ENCODE peak calls at places on chromosomes 11 and 22, in five cellular contexts. Y is IMR-90, T is H9, N is neuronal stem cell, Q is mesenchymal stem cell. L is an unnamed sample.

GRCh38 chr11:19953909-19954308 is 206.4 kb downstream of the DBX1 start:
- DNase-seq in Y (peak), N (no peak), T (peak), Q (peak), L (peak)

GRCh38 chr11:128453444-128454336 is 133.7 kb downstream of the ETS1 start:
- DNase-seq in N (no peak), Y (peak), Q (peak), T (no peak), L (no peak)

GRCh38 chr11:69003866-69004311 is 9.2 kb downstream of the MRGPRF start:
- DNase-seq in Y (no peak), Q (no peak), N (no peak), T (peak), L (no peak)

GRCh38 chr11:112321521-112322172 is 61.0 kb upstream of the PLET1 start:
- DNase-seq in N (no peak), Y (peak), T (peak), Q (peak), L (peak)

GRCh38 chr11:35257287-35257686 is 118.3 kb downstream of the CD44 start:
- DNase-seq in Y (no peak), Q (no peak), N (no peak), T (no peak), L (no peak)

GRCh38 chr22:26464312-26464711 is 19.3 kb downstream of the HPS4 start:
- DNase-seq in Y (no peak), T (no peak), Q (no peak), N (no peak), L (peak)

GRCh38 chr11:111019449-111019848 is 226.1 kb upstream of the POU2AF2 start:
- DNase-seq in T (no peak), N (no peak), Y (no peak), Q (no peak), L (no peak)

GRCh38 chr11:62241095-62241494 is 944 bp upstream of the SCGB1D2 start:
- DNase-seq in Q (no peak), Y (no peak), N (no peak), T (no peak), L (no peak)

GRCh38 chr11:1281326-1281973 is 28.0 kb downstream of the TOLLIP start:
- DNase-seq in N (no peak), T (no peak), Y (no peak), Q (peak), L (no peak)

GRCh38 chr22:40509401-40510134 is 127.0 kb downstream of the MRTFA start:
- DNase-seq in N (no peak), T (no peak), Q (peak), Y (peak), L (peak)

GRCh38 chr22:31085493-31085824 is 4.3 kb downstream of the SMTN start:
- DNase-seq in Y (no peak), T (no peak), Q (no peak), N (no peak), L (peak)

GRCh38 chr11:93192163-93192562 is 5.6 kb downstream of the SLC36A4 start:
- DNase-seq in Q (no peak), T (peak), Y (no peak), N (no peak), L (peak)

GRCh38 chr11:134497586-134497985 is 85.5 kb upstream of the B3GAT1 start:
- DNase-seq in T (no peak), N (no peak), Y (no peak), Q (no peak), L (peak)

GRCh38 chr11:96267490-96268010 is 75.4 kb downstream of the MAML2 start:
- DNase-seq in Q (peak), Y (peak), N (no peak), T (no peak), L (no peak)

DNA sequence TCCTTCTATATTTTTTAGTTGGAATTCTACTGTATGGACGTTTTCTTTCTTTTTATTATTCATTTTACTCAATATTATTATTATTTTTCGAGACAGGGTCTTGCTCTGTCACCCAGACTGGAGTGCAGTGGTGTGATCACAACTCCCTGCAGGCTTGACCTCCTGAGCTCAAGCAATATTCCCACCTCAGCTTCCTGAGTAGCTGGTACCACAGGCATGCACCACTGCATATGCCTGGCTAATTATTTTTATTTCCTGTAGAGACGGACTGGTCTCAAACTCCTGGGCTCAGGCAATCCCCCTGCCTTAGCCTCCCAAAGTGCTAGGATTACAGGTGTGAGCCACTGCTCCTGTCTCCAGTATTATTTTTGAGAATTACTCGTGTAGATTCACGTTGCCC is 34.0 kb upstream of the CCDC134 start:
- DNase-seq in N (no peak), Q (no peak), T (no peak), Y (no peak), L (no peak)
- H2BK15ac ChIP-seq in N (no peak), Q (no peak), T (no peak), Y (no peak), L (no peak)

DNA sequence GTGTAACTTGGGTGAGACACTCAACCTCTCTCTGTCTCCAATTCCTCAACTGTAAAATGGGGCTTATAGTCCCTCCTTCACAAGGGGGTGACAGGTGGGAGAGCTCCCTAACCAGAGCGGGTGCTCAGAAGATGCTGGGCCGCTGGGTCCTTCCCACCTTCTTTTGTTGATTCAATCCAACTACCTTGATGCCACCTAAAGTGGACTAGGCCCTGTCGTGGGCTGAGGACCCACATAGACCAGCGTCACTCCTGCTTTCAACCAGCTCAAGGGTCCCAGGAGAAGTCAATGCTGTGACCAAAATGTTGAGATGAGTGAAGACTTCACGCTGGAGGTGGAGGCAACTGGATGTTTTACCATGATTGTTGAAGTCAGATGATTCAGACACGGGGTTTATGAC is 72.7 kb upstream of the WNT11 start:
- DNase-seq in N (no peak), T (no peak), Q (no peak), Y (no peak), L (no peak)
- H2AK5ac ChIP-seq in N (no peak), T (no peak), Q (no peak), Y (no peak), L (no peak)

DNA sequence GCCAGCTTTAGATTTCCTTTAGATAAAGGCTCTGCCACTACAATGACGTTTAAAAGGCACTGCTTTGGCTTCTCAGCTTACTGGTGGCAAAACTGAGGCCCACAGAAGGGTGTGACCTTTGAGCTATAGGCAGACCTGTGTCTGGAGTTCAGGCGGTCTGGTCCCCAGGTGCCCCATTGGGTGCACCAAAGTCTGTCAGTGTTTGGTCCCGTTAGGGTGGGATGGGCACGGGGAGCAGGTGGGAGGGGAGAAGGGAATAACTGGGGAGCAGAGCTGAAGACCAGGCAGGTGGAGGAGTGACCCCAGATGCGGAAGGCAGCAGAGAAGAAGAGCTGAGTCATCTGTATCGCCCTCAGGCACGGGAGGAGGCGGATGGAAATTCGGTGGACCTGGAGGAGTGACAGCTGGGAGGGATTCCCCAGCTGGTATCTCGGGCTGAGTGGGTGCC is 45.3 kb upstream of the GCAT start:
- DNase-seq in N (no peak), Y (no peak), Q (no peak), T (no peak), L (no peak)
- H3K4me2 ChIP-seq in N (no peak), Y (no peak), Q (no peak), T (no peak), L (no peak)

DNA sequence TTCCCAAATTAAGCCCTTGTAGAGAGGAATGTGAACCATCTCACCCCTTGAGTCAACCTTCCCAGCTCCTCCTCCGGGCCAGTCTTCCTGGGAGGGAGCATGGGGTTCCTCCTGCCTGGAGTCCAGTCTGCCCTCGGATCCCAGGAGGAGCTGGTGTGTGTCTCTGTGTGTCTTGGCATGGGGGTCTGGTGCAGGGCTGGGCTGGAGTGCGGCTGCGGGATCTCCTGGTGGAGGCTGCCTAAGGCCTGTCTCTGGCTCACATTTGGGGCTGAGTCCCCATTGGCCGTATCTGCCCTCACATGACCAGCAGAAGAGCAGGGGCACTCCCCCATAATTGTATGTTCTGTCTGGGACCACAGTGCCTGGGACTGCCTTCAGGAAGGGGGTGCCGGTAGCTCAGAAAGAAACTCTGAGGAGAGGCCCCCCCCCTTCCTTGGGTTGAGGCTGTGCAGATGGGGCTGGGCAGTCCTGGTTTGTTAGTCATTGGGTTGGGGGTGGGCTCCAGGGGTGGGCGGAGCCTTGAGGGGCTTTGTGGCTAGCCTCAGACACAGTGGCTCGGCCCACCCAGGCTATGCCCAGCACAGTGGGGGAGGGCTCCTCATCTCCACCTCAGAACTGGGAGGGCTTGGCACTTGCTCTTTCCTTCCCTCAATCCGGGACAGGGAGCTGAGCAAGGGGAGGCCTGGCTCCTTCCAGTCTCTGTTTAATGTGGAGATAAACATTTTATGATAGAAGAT is 2.9 kb downstream of the C1QTNF5 start:
- DNase-seq in Y (peak), N (peak), Q (peak), T (peak), L (peak)
- H2BK15ac ChIP-seq in Y (peak), N (peak), Q (peak), T (no peak), L (no peak)

GRCh38 chr11:30545507-30545906 is 40.6 kb downstream of the MPPED2 start:
- DNase-seq in N (no peak), T (no peak), Q (no peak), Y (no peak), L (no peak)

GRCh38 chr11:30546334-30546733 is 39.8 kb downstream of the MPPED2 start:
- DNase-seq in Y (no peak), N (no peak), T (no peak), Q (no peak), L (peak)

GRCh38 chr11:30552839-30553238 is 33.3 kb downstream of the MPPED2 start:
- DNase-seq in Q (no peak), T (no peak), Y (no peak), N (no peak), L (no peak)

GRCh38 chr11:30553521-30554110 is 32.5 kb downstream of the MPPED2 start:
- DNase-seq in T (no peak), Y (no peak), N (no peak), Q (peak), L (peak)

GRCh38 chr11:30549565-30549964 is 36.6 kb downstream of the MPPED2 start:
- DNase-seq in T (no peak), Q (no peak), N (no peak), Y (no peak), L (no peak)
- H2AK5ac ChIP-seq in T (no peak), Q (no peak), N (no peak), Y (no peak), L (no peak)

GRCh38 chr22:50481045-50481439 is 301 bp upstream of the ADM2 start:
- DNase-seq in Q (no peak), Y (no peak), T (no peak), N (no peak), L (no peak)

GRCh38 chr22:50481440-50482106 is at the start of gene ADM2:
- DNase-seq in Q (peak), Y (no peak), T (peak), N (peak), L (peak)

GRCh38 chr22:50483556-50483955 is 2.2 kb downstream of the ADM2 start:
- DNase-seq in N (no peak), T (no peak), Q (no peak), Y (no peak), L (no peak)

GRCh38 chr22:50483106-50483505 is 1.8 kb downstream of the ADM2 start:
- DNase-seq in T (no peak), Y (no peak), Q (no peak), N (no peak), L (no peak)

DNA sequence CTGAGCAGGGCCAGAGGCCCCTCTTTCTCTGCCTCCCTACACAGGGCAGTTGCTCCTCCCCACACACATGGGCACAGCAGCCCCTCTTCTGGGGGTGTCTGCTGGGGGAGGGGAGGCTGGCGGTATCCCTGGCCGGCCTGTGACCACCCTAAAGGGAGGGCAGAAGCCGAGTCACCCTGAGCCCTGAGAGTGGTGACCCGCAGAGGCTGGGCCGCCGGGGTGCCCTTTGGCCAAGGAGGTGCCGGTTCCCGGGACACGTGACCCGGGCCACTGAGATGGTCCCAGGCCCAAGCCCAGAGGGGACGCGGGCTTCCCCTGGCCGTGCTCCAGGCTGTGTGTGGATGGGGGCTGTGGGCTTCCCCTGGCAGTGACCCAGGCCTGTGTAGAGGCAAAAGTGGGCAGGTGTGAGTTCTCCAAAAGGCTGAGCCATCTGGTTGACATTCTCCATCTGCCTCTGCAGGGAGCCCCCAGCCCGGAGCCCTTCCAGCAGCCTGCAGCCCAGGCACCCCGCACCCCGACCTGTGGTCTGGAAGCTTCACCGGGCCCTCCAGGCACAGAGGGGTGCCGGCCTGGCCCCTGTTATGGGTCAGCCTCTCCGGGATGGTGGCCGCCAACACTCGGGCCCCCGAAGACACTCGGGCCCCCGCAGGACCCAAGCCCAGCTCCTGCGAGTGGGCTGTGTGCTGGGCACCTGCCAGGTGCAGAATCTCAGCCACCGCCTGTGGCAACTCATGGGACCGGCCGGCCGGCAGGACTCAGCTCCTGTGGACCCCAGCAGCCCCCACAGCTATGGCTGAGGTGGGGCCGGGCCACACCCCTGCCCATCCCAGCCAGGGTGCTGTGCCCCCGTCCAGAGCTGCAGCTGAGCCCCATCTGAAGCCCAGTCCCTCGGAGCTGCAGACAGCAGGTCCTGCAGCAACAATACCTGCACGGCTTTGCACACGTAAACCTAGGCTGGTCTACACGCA is 1.0 kb downstream of the ADM2 start:
- DNase-seq in Y (no peak), Q (no peak), T (no peak), N (no peak), L (no peak)
- H3K4me2 ChIP-seq in Y (peak), Q (peak), T (peak), N (peak), L (peak)

DNA sequence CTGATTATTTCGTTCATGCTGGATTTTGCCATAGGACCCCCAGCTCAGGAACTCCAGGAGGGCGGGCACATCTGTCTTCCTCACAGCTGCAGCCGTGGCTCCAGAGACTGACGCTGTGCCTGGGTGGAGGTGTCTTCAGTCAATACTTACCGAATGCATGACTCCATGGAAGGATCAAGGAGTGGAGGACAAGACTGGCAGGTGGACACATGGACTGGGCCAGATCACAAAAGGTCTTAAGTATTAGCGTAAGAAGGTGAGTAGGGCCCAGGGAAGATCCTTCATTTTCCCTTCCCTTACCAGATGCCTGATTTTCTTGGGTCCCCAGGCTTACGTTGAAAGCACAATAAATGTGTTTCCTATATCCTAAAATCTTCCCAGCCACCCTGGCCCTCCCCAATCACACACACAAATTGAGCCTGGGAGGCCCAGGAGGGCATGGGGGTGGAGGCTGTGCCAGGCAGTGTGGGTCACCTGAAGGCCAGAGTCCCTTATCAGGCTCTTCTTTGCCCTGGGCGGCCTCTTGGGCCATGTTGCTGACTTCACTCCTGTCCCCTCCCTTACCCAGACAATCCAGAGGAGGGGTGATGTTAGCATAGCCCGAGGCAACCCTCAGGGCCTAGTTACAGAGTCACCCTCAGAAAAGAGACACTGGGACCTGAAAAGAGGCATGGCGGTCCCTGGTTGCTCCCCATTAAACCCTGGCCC is 56.4 kb downstream of the CYTH4 start:
- DNase-seq in Y (no peak), Q (no peak), N (no peak), T (no peak), L (no peak)
- H2BK15ac ChIP-seq in Y (peak), Q (no peak), N (no peak), T (no peak), L (no peak)

GRCh38 chr11:70074701-70075100 is 3.4 kb upstream of the ANO1 start:
- DNase-seq in Y (no peak), N (no peak), Q (no peak), T (peak), L (no peak)
- H2AK5ac ChIP-seq in Y (peak), N (no peak), Q (no peak), T (no peak), L (no peak)